ENCODE peak calls at places on chromosomes 3 and 15, in nine cellular contexts. One of them, this sample, is unnamed.

GRCh38 chr15:40493089-40493840 is 22.5 kb downstream of the CHST14 start:
- DNase-seq in omental fat pad: no peak
- DNase-seq in foreskin fibroblast: peak; percentile 56
- DNase-seq in AML-193: peak; percentile 57
- DNase-seq in NCI-H1436 treated with DMSO at 0.1 percent for 48 hours: no peak
- DNase-seq in activated CD8-positive, alpha-beta memory T cell treated with anti-CD3 and anti-CD28 coated beads, Interleukin-2, amount 10 ng/mL, durations not matched to agents 7 days and 5 days: peak; percentile 71
- DNase-seq in H4: no peak
- DNase-seq in GM23338: no peak
- DNase-seq in activated T-helper 9 cell treated with anti-CD3 and anti-CD28 coated beads, Interleukin-2, amount 50 U/mL, for 16 hours: peak; percentile 50
- DNase-seq in this sample: no peak

GRCh38 chr3:123157598-123158287 is 44.0 kb upstream of the SEC22A start:
- DNase-seq in NCI-H1436 treated with DMSO at 0.1 percent for 48 hours: no peak
- DNase-seq in omental fat pad: no peak
- DNase-seq in AML-193: no peak
- DNase-seq in foreskin fibroblast: no peak
- DNase-seq in activated T-helper 9 cell treated with anti-CD3 and anti-CD28 coated beads, Interleukin-2, amount 50 U/mL, for 16 hours: no peak
- DNase-seq in GM23338: no peak
- DNase-seq in activated CD8-positive, alpha-beta memory T cell treated with anti-CD3 and anti-CD28 coated beads, Interleukin-2, amount 10 ng/mL, durations not matched to agents 7 days and 5 days: peak; percentile 22
- DNase-seq in H4: no peak
- DNase-seq in this sample: no peak

GRCh38 chr15:91849749-91850161 is 3.8 kb upstream of the SLCO3A1 start:
- DNase-seq in NCI-H1436 treated with DMSO at 0.1 percent for 48 hours: no peak
- DNase-seq in AML-193: peak; percentile 79
- DNase-seq in omental fat pad: no peak
- DNase-seq in foreskin fibroblast: peak; percentile 60
- DNase-seq in GM23338: peak; percentile 67
- DNase-seq in activated T-helper 9 cell treated with anti-CD3 and anti-CD28 coated beads, Interleukin-2, amount 50 U/mL, for 16 hours: no peak
- DNase-seq in activated CD8-positive, alpha-beta memory T cell treated with anti-CD3 and anti-CD28 coated beads, Interleukin-2, amount 10 ng/mL, durations not matched to agents 7 days and 5 days: no peak
- DNase-seq in H4: peak; percentile 63
- DNase-seq in this sample: peak; percentile 13

GRCh38 chr15:91271565-91272153 is 171.6 kb downstream of the SV2B start:
- DNase-seq in H4: peak; percentile 48
- DNase-seq in omental fat pad: no peak
- DNase-seq in GM23338: peak; percentile 91
- DNase-seq in NCI-H1436 treated with DMSO at 0.1 percent for 48 hours: no peak
- DNase-seq in activated CD8-positive, alpha-beta memory T cell treated with anti-CD3 and anti-CD28 coated beads, Interleukin-2, amount 10 ng/mL, durations not matched to agents 7 days and 5 days: peak; percentile 69
- DNase-seq in AML-193: peak; percentile 71
- DNase-seq in activated T-helper 9 cell treated with anti-CD3 and anti-CD28 coated beads, Interleukin-2, amount 50 U/mL, for 16 hours: peak; percentile 28
- DNase-seq in foreskin fibroblast: peak; percentile 79
- DNase-seq in this sample: peak; percentile 21

GRCh38 chr3:129441782-129442181 is 1.8 kb downstream of the IFT122 start:
- DNase-seq in NCI-H1436 treated with DMSO at 0.1 percent for 48 hours: no peak
- DNase-seq in activated CD8-positive, alpha-beta memory T cell treated with anti-CD3 and anti-CD28 coated beads, Interleukin-2, amount 10 ng/mL, durations not matched to agents 7 days and 5 days: no peak
- DNase-seq in activated T-helper 9 cell treated with anti-CD3 and anti-CD28 coated beads, Interleukin-2, amount 50 U/mL, for 16 hours: no peak
- DNase-seq in GM23338: no peak
- DNase-seq in foreskin fibroblast: peak; percentile 78
- DNase-seq in H4: peak; percentile 25
- DNase-seq in AML-193: peak; percentile 38
- DNase-seq in omental fat pad: no peak
- DNase-seq in this sample: peak; percentile 50

GRCh38 chr3:141086188-141086587 is 35.0 kb downstream of the SPSB4 start:
- DNase-seq in H4: no peak
- DNase-seq in activated T-helper 9 cell treated with anti-CD3 and anti-CD28 coated beads, Interleukin-2, amount 50 U/mL, for 16 hours: no peak
- DNase-seq in omental fat pad: no peak
- DNase-seq in GM23338: no peak
- DNase-seq in NCI-H1436 treated with DMSO at 0.1 percent for 48 hours: no peak
- DNase-seq in foreskin fibroblast: no peak
- DNase-seq in AML-193: no peak
- DNase-seq in activated CD8-positive, alpha-beta memory T cell treated with anti-CD3 and anti-CD28 coated beads, Interleukin-2, amount 10 ng/mL, durations not matched to agents 7 days and 5 days: no peak
- DNase-seq in this sample: no peak

GRCh38 chr3:20622304-20622703 is 436.3 kb upstream of the SGO1 start:
- DNase-seq in activated T-helper 9 cell treated with anti-CD3 and anti-CD28 coated beads, Interleukin-2, amount 50 U/mL, for 16 hours: no peak
- DNase-seq in GM23338: peak; percentile 2
- DNase-seq in NCI-H1436 treated with DMSO at 0.1 percent for 48 hours: no peak
- DNase-seq in omental fat pad: no peak
- DNase-seq in AML-193: no peak
- DNase-seq in foreskin fibroblast: peak; percentile 87
- DNase-seq in H4: peak; percentile 33
- DNase-seq in activated CD8-positive, alpha-beta memory T cell treated with anti-CD3 and anti-CD28 coated beads, Interleukin-2, amount 10 ng/mL, durations not matched to agents 7 days and 5 days: no peak
- DNase-seq in this sample: peak; percentile 97

GRCh38 chr15:58109419-58109818 is 28.8 kb upstream of the AQP9 start:
- DNase-seq in NCI-H1436 treated with DMSO at 0.1 percent for 48 hours: no peak
- DNase-seq in AML-193: no peak
- DNase-seq in omental fat pad: no peak
- DNase-seq in activated CD8-positive, alpha-beta memory T cell treated with anti-CD3 and anti-CD28 coated beads, Interleukin-2, amount 10 ng/mL, durations not matched to agents 7 days and 5 days: no peak
- DNase-seq in foreskin fibroblast: no peak
- DNase-seq in activated T-helper 9 cell treated with anti-CD3 and anti-CD28 coated beads, Interleukin-2, amount 50 U/mL, for 16 hours: no peak
- DNase-seq in H4: no peak
- DNase-seq in GM23338: no peak
- DNase-seq in this sample: no peak

GRCh38 chr3:194089357-194090177 is 46.4 kb upstream of the HES1 start:
- DNase-seq in GM23338: peak; percentile 58
- DNase-seq in omental fat pad: peak; percentile 68
- DNase-seq in H4: peak; percentile 99
- DNase-seq in foreskin fibroblast: peak; percentile 40
- DNase-seq in NCI-H1436 treated with DMSO at 0.1 percent for 48 hours: no peak
- DNase-seq in activated CD8-positive, alpha-beta memory T cell treated with anti-CD3 and anti-CD28 coated beads, Interleukin-2, amount 10 ng/mL, durations not matched to agents 7 days and 5 days: peak; percentile 44
- DNase-seq in AML-193: peak; percentile 99
- DNase-seq in activated T-helper 9 cell treated with anti-CD3 and anti-CD28 coated beads, Interleukin-2, amount 50 U/mL, for 16 hours: peak; percentile 27
- DNase-seq in this sample: peak; percentile 100